ENCODE peak calls at places on chromosomes 2 and 18, in five cellular contexts. One of them, this sample, is unnamed.
A peak's percentile ranks its signal among the peaks of the same experiment; 100 is the strongest.

GRCh38 chr18:58076052-58076451 is 32.0 kb downstream of the NEDD4L start:
- DNase-seq in Panc1: no peak
- DNase-seq in HL-60: no peak
- DNase-seq in colonic mucosa: no peak
- DNase-seq in breast epithelium: no peak
- DNase-seq in this sample: no peak

GRCh38 chr18:68916734-68917133 is 118.9 kb downstream of the CCDC102B start:
- DNase-seq in Panc1: peak; percentile 7
- DNase-seq in HL-60: no peak
- DNase-seq in colonic mucosa: no peak
- DNase-seq in breast epithelium: no peak
- DNase-seq in this sample: no peak

GRCh38 chr2:57376985-57377384 is 669.6 kb upstream of the VRK2 start:
- DNase-seq in Panc1: no peak
- DNase-seq in HL-60: peak; percentile 11
- DNase-seq in colonic mucosa: no peak
- DNase-seq in breast epithelium: no peak
- DNase-seq in this sample: no peak

GRCh38 chr2:95025406-95026319 is at the start of gene MAL:
- DNase-seq in Panc1: no peak
- DNase-seq in HL-60: no peak
- DNase-seq in colonic mucosa: no peak
- DNase-seq in breast epithelium: no peak
- DNase-seq in this sample: no peak

GRCh38 chr2:189613077-189613636 is 32.6 kb upstream of the SLC40A1 start:
- DNase-seq in Panc1: no peak
- DNase-seq in HL-60: no peak
- DNase-seq in colonic mucosa: no peak
- DNase-seq in breast epithelium: no peak
- DNase-seq in this sample: peak; percentile 54

GRCh38 chr2:128307595-128307994 is 11.1 kb downstream of the HS6ST1 start:
- DNase-seq in Panc1: no peak
- DNase-seq in HL-60: no peak
- DNase-seq in colonic mucosa: no peak
- DNase-seq in breast epithelium: no peak
- DNase-seq in this sample: peak; percentile 55

GRCh38 chr2:4792126-4792525 is 900.1 kb upstream of the SOX11 start:
- DNase-seq in Panc1: no peak
- DNase-seq in HL-60: no peak
- DNase-seq in colonic mucosa: no peak
- DNase-seq in breast epithelium: no peak
- DNase-seq in this sample: no peak

GRCh38 chr2:166766220-166766619 is 122.1 kb upstream of the XIRP2 start:
- DNase-seq in Panc1: no peak
- DNase-seq in HL-60: no peak
- DNase-seq in colonic mucosa: no peak
- DNase-seq in breast epithelium: no peak
- DNase-seq in this sample: no peak

GRCh38 chr2:25174192-25174861 is 5.9 kb upstream of the POMC start:
- DNase-seq in Panc1: no peak
- DNase-seq in HL-60: no peak
- DNase-seq in colonic mucosa: no peak
- DNase-seq in breast epithelium: no peak
- DNase-seq in this sample: no peak

GRCh38 chr2:206853880-206854279 is 85.4 kb upstream of the CPO start:
- DNase-seq in Panc1: no peak
- DNase-seq in HL-60: no peak
- DNase-seq in colonic mucosa: no peak
- DNase-seq in breast epithelium: no peak
- DNase-seq in this sample: no peak

GRCh38 chr2:30271300-30271699 is 40.0 kb downstream of the LBH start:
- DNase-seq in Panc1: no peak
- DNase-seq in HL-60: no peak
- DNase-seq in colonic mucosa: no peak
- DNase-seq in breast epithelium: no peak
- DNase-seq in this sample: no peak

GRCh38 chr18:68509902-68510301 is 205.0 kb downstream of the TMX3 start:
- DNase-seq in Panc1: no peak
- DNase-seq in HL-60: no peak
- DNase-seq in colonic mucosa: no peak
- DNase-seq in breast epithelium: no peak
- DNase-seq in this sample: no peak

GRCh38 chr2:126653102-126653501 is 2.9 kb upstream of the GYPC start:
- DNase-seq in Panc1: no peak
- DNase-seq in HL-60: no peak
- DNase-seq in colonic mucosa: no peak
- DNase-seq in breast epithelium: no peak
- DNase-seq in this sample: no peak

GRCh38 chr18:9336827-9337226 is 2.3 kb downstream of the TWSG1 start:
- DNase-seq in Panc1: no peak
- DNase-seq in HL-60: no peak
- DNase-seq in colonic mucosa: no peak
- DNase-seq in breast epithelium: no peak
- DNase-seq in this sample: no peak

GRCh38 chr2:102119255-102119654 is 23.3 kb upstream of the IL1R1 start:
- DNase-seq in Panc1: no peak
- DNase-seq in HL-60: no peak
- DNase-seq in colonic mucosa: no peak
- DNase-seq in breast epithelium: no peak
- DNase-seq in this sample: no peak

GRCh38 chr18:54616220-54616848 is 25.3 kb downstream of the DYNAP start:
- DNase-seq in Panc1: no peak
- DNase-seq in HL-60: peak; percentile 13
- DNase-seq in colonic mucosa: no peak
- DNase-seq in breast epithelium: no peak
- DNase-seq in this sample: no peak

GRCh38 chr2:230153390-230153976 is 66.3 kb downstream of the SP110 start:
- DNase-seq in Panc1: no peak
- DNase-seq in HL-60: no peak
- DNase-seq in colonic mucosa: no peak
- DNase-seq in breast epithelium: no peak
- DNase-seq in this sample: peak; percentile 34

GRCh38 chr2:219277703-219278654 is 1.2 kb upstream of the DNAJB2 start:
- DNase-seq in Panc1: no peak
- DNase-seq in HL-60: peak; percentile 61
- DNase-seq in colonic mucosa: peak; percentile 86
- DNase-seq in breast epithelium: peak; percentile 77
- DNase-seq in this sample: peak; percentile 81

GRCh38 chr18:23452347-23452727 is 750 bp upstream of the RIOK3 start:
- DNase-seq in Panc1: no peak
- DNase-seq in HL-60: no peak
- DNase-seq in colonic mucosa: no peak
- DNase-seq in breast epithelium: no peak
- DNase-seq in this sample: no peak

GRCh38 chr2:37573818-37574388 is 97.5 kb downstream of the CDC42EP3 start:
- DNase-seq in Panc1: no peak
- DNase-seq in HL-60: no peak
- DNase-seq in colonic mucosa: no peak
- DNase-seq in breast epithelium: no peak
- DNase-seq in this sample: no peak

GRCh38 chr2:53820038-53820437 is 33.2 kb downstream of the ERLEC1 start:
- DNase-seq in Panc1: no peak
- DNase-seq in HL-60: no peak
- DNase-seq in colonic mucosa: peak; percentile 20
- DNase-seq in breast epithelium: no peak
- DNase-seq in this sample: no peak

GRCh38 chr2:224195954-224196571 is 157.0 kb upstream of the SERPINE2 start:
- DNase-seq in Panc1: no peak
- DNase-seq in HL-60: no peak
- DNase-seq in colonic mucosa: peak; percentile 25
- DNase-seq in breast epithelium: no peak
- DNase-seq in this sample: peak; percentile 36

GRCh38 chr2:150880986-150881385 is 380.7 kb downstream of the RBM43 start:
- DNase-seq in Panc1: no peak
- DNase-seq in HL-60: no peak
- DNase-seq in colonic mucosa: no peak
- DNase-seq in breast epithelium: no peak
- DNase-seq in this sample: no peak

GRCh38 chr18:59650266-59650820 is 46.9 kb downstream of the CCBE1 start:
- DNase-seq in Panc1: no peak
- DNase-seq in HL-60: no peak
- DNase-seq in colonic mucosa: no peak
- DNase-seq in breast epithelium: no peak
- DNase-seq in this sample: no peak

GRCh38 chr2:69272803-69273471 is 114.1 kb downstream of the GFPT1 start:
- DNase-seq in Panc1: no peak
- DNase-seq in HL-60: peak; percentile 91
- DNase-seq in colonic mucosa: no peak
- DNase-seq in breast epithelium: no peak
- DNase-seq in this sample: no peak

GRCh38 chr2:234966340-234966739 is 14.5 kb downstream of the SH3BP4 start:
- DNase-seq in Panc1: no peak
- DNase-seq in HL-60: no peak
- DNase-seq in colonic mucosa: no peak
- DNase-seq in breast epithelium: no peak
- DNase-seq in this sample: no peak

GRCh38 chr2:229714736-229715541 is 584 bp upstream of the DNER start:
- DNase-seq in Panc1: no peak
- DNase-seq in HL-60: peak; percentile 42
- DNase-seq in colonic mucosa: peak; percentile 33
- DNase-seq in breast epithelium: no peak
- DNase-seq in this sample: peak; percentile 80

DNA sequence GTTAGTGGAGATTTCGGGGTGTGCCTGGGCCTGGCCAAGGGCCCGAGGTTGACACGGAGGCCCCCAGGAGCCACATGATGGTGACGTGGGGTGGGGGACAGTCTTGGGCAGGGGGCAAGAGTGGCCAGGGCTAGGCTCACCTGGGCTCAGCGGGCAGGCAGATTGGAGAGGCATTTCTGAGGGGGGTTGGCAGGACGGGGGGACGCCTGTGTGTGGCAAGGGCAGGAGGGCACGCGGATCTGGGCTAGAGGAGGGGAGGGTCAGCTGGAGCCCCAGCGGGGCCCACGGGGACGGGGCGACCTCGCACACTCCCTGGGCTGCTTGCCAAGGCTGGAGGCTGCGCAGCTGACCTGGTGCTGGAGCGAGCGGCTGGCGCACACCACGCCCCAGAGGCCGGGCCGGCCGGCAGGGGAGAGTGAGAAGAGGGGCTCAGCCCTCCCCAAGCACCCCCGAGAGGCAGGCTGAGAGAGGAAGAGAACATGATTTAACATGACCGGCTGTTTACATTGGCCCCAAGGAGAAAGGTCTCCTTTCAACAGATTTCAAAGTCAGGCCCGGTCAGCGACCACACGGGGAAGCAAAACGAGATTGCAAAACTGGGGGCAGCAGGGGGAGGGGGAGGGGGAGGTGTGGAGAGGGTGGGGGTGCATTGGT is 38.0 kb upstream of the SNED1 start:
- DNase-seq in Panc1: no peak
- DNase-seq in HL-60: peak; percentile 55
- DNase-seq in colonic mucosa: peak; percentile 34
- DNase-seq in breast epithelium: peak; percentile 34
- DNase-seq in this sample: peak; percentile 65
- H3K27ac ChIP-seq in Panc1: no peak overlapping the region
- H3K27ac ChIP-seq in HL-60: peak overlapping the region; percentile 76
- H3K27ac ChIP-seq in colonic mucosa: no peak overlapping the region
- H3K27ac ChIP-seq in breast epithelium: peak overlapping the region; percentile 89
- H3K27ac ChIP-seq in this sample: peak overlapping the region; percentile 45

DNA sequence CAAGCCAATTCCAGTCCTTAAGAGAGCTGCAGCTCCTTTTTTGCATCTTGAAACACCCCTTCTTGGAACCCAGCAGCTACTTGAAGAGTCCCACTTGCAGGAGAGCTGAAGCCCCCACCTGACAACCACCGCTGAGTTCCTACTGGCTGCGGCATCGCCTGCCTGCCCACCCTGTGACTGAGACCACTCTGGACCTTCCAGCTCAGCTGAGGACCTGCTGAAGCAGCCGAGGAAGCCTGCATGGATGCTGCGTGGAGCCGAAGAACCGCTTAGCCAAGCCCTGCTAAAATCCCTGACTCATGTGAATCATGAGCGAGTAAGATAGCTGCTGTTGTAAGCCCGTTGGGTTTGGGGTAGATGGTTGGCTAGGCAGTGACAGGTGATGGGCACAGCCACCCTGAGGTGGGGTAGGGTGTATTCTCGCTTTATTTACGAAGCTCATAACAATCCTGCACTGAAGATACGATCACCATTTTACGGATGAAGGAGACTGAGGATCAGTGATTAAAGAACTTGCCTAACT is 78.4 kb downstream of the INHBB start:
- DNase-seq in Panc1: no peak
- DNase-seq in HL-60: no peak
- DNase-seq in colonic mucosa: no peak
- DNase-seq in breast epithelium: peak; percentile 6
- DNase-seq in this sample: peak; percentile 46
- H3K27ac ChIP-seq in Panc1: no peak overlapping the region
- H3K27ac ChIP-seq in HL-60: no peak overlapping the region
- H3K27ac ChIP-seq in colonic mucosa: no peak overlapping the region
- H3K27ac ChIP-seq in breast epithelium: no peak overlapping the region
- H3K27ac ChIP-seq in this sample: no peak overlapping the region

GRCh38 chr2:139000087-139000486 is 219.9 kb upstream of the NXPH2 start:
- DNase-seq in Panc1: no peak
- DNase-seq in HL-60: no peak
- DNase-seq in colonic mucosa: no peak
- DNase-seq in breast epithelium: no peak
- DNase-seq in this sample: no peak

GRCh38 chr2:138997346-138997745 is 217.2 kb upstream of the NXPH2 start:
- DNase-seq in Panc1: no peak
- DNase-seq in HL-60: no peak
- DNase-seq in colonic mucosa: no peak
- DNase-seq in breast epithelium: no peak
- DNase-seq in this sample: no peak

GRCh38 chr2:138994502-138994901 is 214.3 kb upstream of the NXPH2 start:
- DNase-seq in Panc1: no peak
- DNase-seq in HL-60: no peak
- DNase-seq in colonic mucosa: no peak
- DNase-seq in breast epithelium: no peak
- DNase-seq in this sample: no peak

DNA sequence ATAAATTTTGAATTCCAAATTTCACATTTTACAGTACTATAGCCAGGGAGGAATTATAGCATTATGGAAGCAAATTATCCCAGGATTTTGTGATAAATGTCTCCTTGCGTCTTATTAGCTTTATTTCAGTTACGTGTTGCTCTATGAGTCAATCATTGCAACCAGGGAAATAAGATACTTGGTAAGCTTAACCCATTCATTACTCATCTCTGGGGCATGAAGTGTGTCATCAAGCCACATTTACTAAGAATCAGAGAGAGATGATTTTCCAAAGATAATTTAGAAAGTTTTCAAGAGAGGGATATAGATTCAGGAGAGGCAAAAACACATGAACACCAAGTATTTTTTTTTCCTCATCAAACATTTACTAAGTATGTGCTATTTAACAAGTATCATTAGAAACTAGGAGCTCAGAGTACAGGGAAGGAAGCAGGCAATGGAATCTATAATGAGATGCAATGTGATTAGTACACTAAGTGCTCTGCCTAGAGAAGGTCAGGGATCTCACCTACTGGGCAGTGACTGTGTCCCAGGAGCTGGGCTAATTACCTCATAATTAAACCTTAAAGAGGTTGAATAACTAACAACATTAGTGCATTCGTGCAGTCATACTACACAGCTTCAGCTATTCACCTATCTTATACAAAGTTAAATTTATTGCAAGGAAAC is 217.8 kb upstream of the NXPH2 start:
- DNase-seq in Panc1: peak; percentile 39
- DNase-seq in HL-60: no peak
- DNase-seq in colonic mucosa: no peak
- DNase-seq in breast epithelium: no peak
- DNase-seq in this sample: no peak
- H3K27ac ChIP-seq in Panc1: no peak overlapping the region
- H3K27ac ChIP-seq in HL-60: no peak overlapping the region
- H3K27ac ChIP-seq in colonic mucosa: no peak overlapping the region
- H3K27ac ChIP-seq in breast epithelium: no peak overlapping the region
- H3K27ac ChIP-seq in this sample: no peak overlapping the region

GRCh38 chr2:9681427-9681817 is 50.6 kb upstream of the YWHAQ start:
- DNase-seq in Panc1: no peak
- DNase-seq in HL-60: no peak
- DNase-seq in colonic mucosa: no peak
- DNase-seq in breast epithelium: no peak
- DNase-seq in this sample: no peak
- H3K27ac ChIP-seq in Panc1: peak overlapping the region; percentile 65
- H3K27ac ChIP-seq in HL-60: no peak overlapping the region
- H3K27ac ChIP-seq in colonic mucosa: no peak overlapping the region
- H3K27ac ChIP-seq in breast epithelium: no peak overlapping the region
- H3K27ac ChIP-seq in this sample: no peak overlapping the region